ENCODE peak calls at places on chromosomes 13 and 19, in six cellular contexts. S, J, N, Y, R and A are unnamed samples.

GRCh38 chr19:39987596-39987995 is 9.3 kb upstream of the ZNF546 start:
- DNase-seq in S (no peak), J (no peak), N (no peak), Y (no peak), R (no peak), A (no peak)

GRCh38 chr19:6041991-6042421 is 64.1 kb upstream of the RANBP3 start:
- DNase-seq in S (no peak), J (no peak), N (no peak), Y (no peak), R (no peak), A (no peak)

GRCh38 chr19:11208526-11209471 is 11.5 kb upstream of the KANK2 start:
- DNase-seq in S (no peak), J (peak; percentile 46), N (no peak), Y (no peak), R (no peak), A (no peak)

GRCh38 chr13:55517312-55517711 is 1623.4 kb upstream of the PRR20A start:
- DNase-seq in S (no peak), J (no peak), N (no peak), Y (no peak), R (no peak), A (no peak)

GRCh38 chr19:20385056-20385455 is 180.5 kb downstream of the ZNF737 start:
- DNase-seq in S (no peak), J (no peak), N (no peak), Y (no peak), R (no peak), A (no peak)

GRCh38 chr19:42436006-42436405 is 6.7 kb downstream of the CXCL17 start:
- DNase-seq in S (peak; percentile 27), J (peak; percentile 89), N (no peak), Y (no peak), R (no peak), A (no peak)

GRCh38 chr19:7808108-7808507 is 21.9 kb upstream of the EVI5L start:
- DNase-seq in S (no peak), J (no peak), N (no peak), Y (no peak), R (no peak), A (no peak)

GRCh38 chr19:30116530-30116929 is 174.5 kb downstream of the URI1 start:
- DNase-seq in S (no peak), J (no peak), N (no peak), Y (no peak), R (no peak), A (no peak)

GRCh38 chr19:35206379-35206778 is 22.2 kb downstream of the FAM187B start:
- DNase-seq in S (no peak), J (no peak), N (no peak), Y (no peak), R (no peak), A (peak; percentile 39)

GRCh38 chr13:46675016-46675415 is 121.9 kb downstream of the ESD start:
- DNase-seq in S (peak; percentile 39), J (peak; percentile 46), N (no peak), Y (no peak), R (no peak), A (no peak)

GRCh38 chr13:40784540-40784939 is 4.9 kb upstream of the SLC25A15 start:
- DNase-seq in S (no peak), J (no peak), N (no peak), Y (no peak), R (no peak), A (no peak)

GRCh38 chr13:35926859-35927530 is 204.2 kb downstream of the DCLK1 start:
- DNase-seq in S (peak; percentile 53), J (peak; percentile 31), N (no peak), Y (peak; percentile 30), R (no peak), A (no peak)

GRCh38 chr13:113589251-113589960 is 4.9 kb downstream of the TFDP1 start:
- DNase-seq in S (no peak), J (no peak), N (no peak), Y (no peak), R (no peak), A (peak; percentile 8)

GRCh38 chr13:59111711-59112110 is 1052.0 kb downstream of the DIAPH3 start:
- DNase-seq in S (peak; percentile 76), J (peak; percentile 46), N (peak; percentile 8), Y (peak; percentile 86), R (no peak), A (no peak)

GRCh38 chr13:113489549-113490495 is 689 bp downstream of the DCUN1D2 start:
- DNase-seq in S (peak; percentile 44), J (peak; percentile 73), N (peak; percentile 31), Y (peak; percentile 41), R (no peak), A (peak; percentile 55)

GRCh38 chr13:72638059-72638815 is 89.2 kb downstream of the MZT1 start:
- DNase-seq in S (no peak), J (no peak), N (no peak), Y (no peak), R (no peak), A (no peak)

GRCh38 chr13:30826911-30827577 is 79.0 kb upstream of the MEDAG start:
- DNase-seq in S (no peak), J (no peak), N (no peak), Y (no peak), R (no peak), A (no peak)

GRCh38 chr19:46299004-46299509 is 2.2 kb downstream of the HIF3A start:
- DNase-seq in S (peak; percentile 96), J (peak; percentile 98), N (no peak), Y (peak; percentile 50), R (no peak), A (no peak)

GRCh38 chr19:3125900-3126524 is 9.8 kb upstream of the GNA15 start:
- DNase-seq in S (peak; percentile 14), J (peak; percentile 58), N (peak; percentile 76), Y (no peak), R (peak; percentile 57), A (peak; percentile 80)

GRCh38 chr13:94968040-94968756 is 255.9 kb upstream of the SOX21 start:
- DNase-seq in S (peak; percentile 7), J (peak; percentile 56), N (peak; percentile 71), Y (no peak), R (peak; percentile 26), A (peak; percentile 19)

GRCh38 chr19:39544201-39544903 is 4.4 kb upstream of the EID2 start:
- DNase-seq in S (no peak), J (peak; percentile 35), N (no peak), Y (peak; percentile 13), R (no peak), A (no peak)

GRCh38 chr19:17686027-17686511 is 2.1 kb downstream of the UNC13A start:
- DNase-seq in S (no peak), J (peak; percentile 50), N (no peak), Y (no peak), R (no peak), A (no peak)

GRCh38 chr19:16897572-16898056 is 8.8 kb downstream of the F2RL3 start:
- DNase-seq in S (no peak), J (peak; percentile 58), N (no peak), Y (no peak), R (no peak), A (no peak)

GRCh38 chr19:20503536-20503935 is 62.0 kb downstream of the ZNF737 start:
- DNase-seq in S (peak; percentile 64), J (peak; percentile 31), N (no peak), Y (peak; percentile 35), R (no peak), A (no peak)

GRCh38 chr19:15421726-15422260 is 3.0 kb upstream of the AKAP8L start:
- DNase-seq in S (peak; percentile 48), J (no peak), N (no peak), Y (no peak), R (no peak), A (no peak)

GRCh38 chr13:34254366-34254765 is 436.4 kb downstream of the RFC3 start:
- DNase-seq in S (no peak), J (peak; percentile 9), N (no peak), Y (no peak), R (no peak), A (no peak)

GRCh38 chr13:49488563-49488962 is 7.2 kb upstream of the PHF11 start:
- DNase-seq in S (no peak), J (no peak), N (no peak), Y (peak; percentile 53), R (no peak), A (no peak)
- TF ChIP-seq CTCF in S (no peak), J (no peak), N (no peak), Y (no peak), R (no peak), A (no peak)

GRCh38 chr13:99320693-99321481 is 13.7 kb upstream of the GPR183 start:
- DNase-seq in S (peak; percentile 91), J (peak; percentile 88), N (no peak), Y (peak; percentile 88), R (no peak), A (no peak)
- TF ChIP-seq CTCF in S (no peak), J (no peak), N (no peak), Y (no peak), R (no peak), A (no peak)

DNA sequence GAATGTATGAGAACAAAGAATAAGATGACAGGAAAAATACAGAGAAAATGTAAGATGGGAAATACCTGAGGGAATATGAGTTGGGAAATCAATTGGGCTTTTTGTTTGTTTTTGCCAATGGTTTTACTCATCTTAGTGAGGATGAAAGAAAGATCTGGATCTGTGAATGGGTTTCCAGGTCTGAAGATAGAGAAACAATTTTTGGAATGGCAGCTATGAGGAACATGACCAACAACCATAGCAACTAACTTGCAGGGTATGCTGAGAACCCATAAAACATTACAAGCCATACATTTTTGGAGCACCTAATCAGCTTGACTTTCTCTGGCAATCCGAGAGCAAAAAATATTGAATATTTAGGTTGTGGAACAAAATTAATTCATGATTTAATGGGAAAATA is 290.0 kb downstream of the KCTD12 start:
- DNase-seq in S (no peak), J (no peak), N (no peak), Y (no peak), R (no peak), A (no peak)
- TF ChIP-seq CTCF in S (no peak), J (no peak), N (no peak), Y (no peak), R (no peak), A (no peak)

GRCh38 chr19:51059715-51060114 is 5.2 kb downstream of the KLK13 start:
- DNase-seq in S (no peak), J (no peak), N (no peak), Y (no peak), R (no peak), A (no peak)
- TF ChIP-seq CTCF in S (no peak), J (no peak), N (no peak), Y (no peak), R (no peak), A (no peak)